ENCODE peak calls at places on chromosomes 7 and 10, in ten cellular contexts. C is body of pancreas, O is right atrium auricular region, H is WERI-Rb-1, N is hepatocyte, F is pancreas, W is tibial artery, Y is psoas muscle, E is gastrocnemius medialis, B is astrocyte. A is an unnamed sample.

GRCh38 chr7:116242759-116243158 is 32.4 kb downstream of the TES start:
- DNase-seq in C (no peak), O (no peak), H (no peak), N (no peak), F (no peak), W (no peak), Y (no peak), E (no peak), B (no peak), A (no peak)

GRCh38 chr7:47301078-47301477 is 280.8 kb downstream of the TNS3 start:
- DNase-seq in C (no peak), O (peak; percentile 32), H (no peak), N (no peak), F (no peak), W (no peak), Y (no peak), E (no peak), B (no peak), A (peak; percentile 49)

GRCh38 chr10:110175406-110175805 is 32.0 kb upstream of the MXI1 start:
- DNase-seq in C (no peak), O (no peak), H (no peak), N (no peak), F (no peak), W (no peak), Y (no peak), E (no peak), B (peak; percentile 28), A (no peak)

GRCh38 chr10:69991151-69991550 is 61.5 kb upstream of the MACROH2A2 start:
- DNase-seq in C (no peak), O (no peak), H (no peak), N (no peak), F (no peak), W (no peak), Y (no peak), E (no peak), B (no peak), A (no peak)

GRCh38 chr10:35355971-35356724 is 19.8 kb downstream of the CCNY start:
- DNase-seq in C (no peak), O (no peak), H (no peak), N (no peak), F (no peak), W (no peak), Y (no peak), E (no peak), B (peak; percentile 20), A (no peak)

GRCh38 chr7:132618956-132619305 is 42.7 kb upstream of the PLXNA4 start:
- DNase-seq in C (no peak), O (no peak), H (no peak), N (no peak), F (no peak), W (no peak), Y (no peak), E (no peak), B (peak; percentile 69), A (no peak)

GRCh38 chr10:3406556-3406955 is 234.0 kb upstream of the PITRM1 start:
- DNase-seq in C (no peak), O (no peak), H (no peak), N (no peak), F (no peak), W (no peak), Y (no peak), E (no peak), B (no peak), A (no peak)

GRCh38 chr10:127977368-127978009 is 70.6 kb downstream of the PTPRE start:
- DNase-seq in C (peak; percentile 53), O (peak; percentile 83), H (peak; percentile 64), N (no peak), F (peak; percentile 38), W (peak; percentile 70), Y (peak; percentile 91), E (peak; percentile 45), B (peak; percentile 84), A (peak; percentile 83)

GRCh38 chr7:75639893-75640600 is 98.7 kb downstream of the HIP1 start:
- DNase-seq in C (no peak), O (no peak), H (peak; percentile 76), N (no peak), F (no peak), W (no peak), Y (no peak), E (no peak), B (no peak), A (no peak)

GRCh38 chr10:15401382-15401781 is 30.3 kb upstream of the FAM171A1 start:
- DNase-seq in C (no peak), O (no peak), H (no peak), N (no peak), F (no peak), W (no peak), Y (no peak), E (no peak), B (no peak), A (no peak)

GRCh38 chr10:49325916-49326783 is 27.2 kb downstream of the C10orf71 start:
- DNase-seq in C (no peak), O (peak; percentile 50), H (no peak), N (no peak), F (no peak), W (no peak), Y (no peak), E (no peak), B (no peak), A (peak; percentile 69)

GRCh38 chr10:60524541-60524940 is 134.9 kb upstream of the ANK3 start:
- DNase-seq in C (no peak), O (no peak), H (no peak), N (no peak), F (no peak), W (no peak), Y (no peak), E (no peak), B (peak; percentile 95), A (no peak)

DNA sequence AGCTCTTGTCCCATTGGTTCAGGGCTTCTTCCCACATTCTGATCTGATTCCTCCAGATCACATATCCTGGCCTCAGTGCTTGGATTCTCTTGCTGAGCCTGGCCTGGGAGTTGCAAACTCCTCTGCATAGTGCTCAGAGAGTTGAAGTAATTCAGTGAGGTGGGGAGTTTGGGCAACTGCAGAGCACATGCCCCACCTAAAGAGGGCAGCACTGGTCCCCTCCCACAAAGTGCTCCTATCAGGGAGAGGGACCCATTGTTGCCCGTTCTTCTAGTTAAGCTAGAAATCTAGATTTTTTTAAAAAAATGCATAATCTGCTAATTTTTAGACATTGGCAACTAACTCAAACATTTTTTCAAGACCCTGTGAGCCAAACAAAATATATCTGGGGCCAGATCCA is 45.1 kb downstream of the CHN2 start:
- DNase-seq in C (no peak), O (no peak), H (no peak), N (no peak), F (no peak), W (no peak), Y (no peak), E (no peak), B (no peak), A (no peak)
- H3K27ac ChIP-seq in C (no peak overlapping the region), O (no peak overlapping the region), H (no peak overlapping the region), N (no peak overlapping the region), F (no peak overlapping the region), W (no peak overlapping the region), Y (no peak overlapping the region), E (no peak overlapping the region), B (no peak overlapping the region), A (no peak overlapping the region)

DNA sequence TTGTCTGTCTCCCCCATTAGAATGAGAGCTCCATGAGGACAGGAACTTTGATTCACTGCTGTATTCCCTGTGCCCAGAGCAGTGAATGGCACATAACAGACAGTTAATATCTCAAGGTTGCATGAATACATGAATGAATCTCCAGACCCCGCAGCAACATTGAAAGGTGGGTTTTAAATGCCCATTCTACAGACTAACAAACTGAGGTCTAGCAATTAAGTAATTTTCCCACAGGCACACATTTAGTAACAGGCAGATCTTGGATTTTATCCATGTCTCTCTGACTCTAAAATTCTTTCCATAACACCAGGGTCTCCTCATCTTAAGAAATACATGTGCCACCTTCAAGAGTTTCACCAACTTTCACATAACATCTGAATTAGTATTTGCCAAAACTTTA is 104.7 kb upstream of the ARID5B start:
- DNase-seq in C (no peak), O (no peak), H (no peak), N (no peak), F (no peak), W (no peak), Y (no peak), E (no peak), B (no peak), A (no peak)
- TF ChIP-seq CTCF in C (no peak), O (no peak), H (no peak), N (no peak), F (no peak), W (no peak), Y (no peak), E (no peak), B (no peak), A (no peak)

GRCh38 chr7:45920543-45921380 is at the start of gene IGFBP3:
- DNase-seq in C (peak; percentile 62), O (no peak), H (peak; percentile 41), N (peak; percentile 84), F (peak; percentile 68), W (peak; percentile 44), Y (peak; percentile 63), E (no peak), B (peak; percentile 64), A (no peak)

GRCh38 chr7:45918556-45918955 is 2.5 kb downstream of the IGFBP3 start:
- DNase-seq in C (no peak), O (no peak), H (no peak), N (no peak), F (no peak), W (no peak), Y (no peak), E (no peak), B (no peak), A (no peak)

GRCh38 chr7:45919231-45919825 is 1.7 kb downstream of the IGFBP3 start:
- DNase-seq in C (no peak), O (peak; percentile 49), H (no peak), N (no peak), F (no peak), W (no peak), Y (no peak), E (no peak), B (no peak), A (no peak)

GRCh38 chr7:45921381-45921698 is 268 bp upstream of the IGFBP3 start:
- DNase-seq in C (no peak), O (no peak), H (no peak), N (no peak), F (no peak), W (no peak), Y (no peak), E (no peak), B (no peak), A (no peak)

DNA sequence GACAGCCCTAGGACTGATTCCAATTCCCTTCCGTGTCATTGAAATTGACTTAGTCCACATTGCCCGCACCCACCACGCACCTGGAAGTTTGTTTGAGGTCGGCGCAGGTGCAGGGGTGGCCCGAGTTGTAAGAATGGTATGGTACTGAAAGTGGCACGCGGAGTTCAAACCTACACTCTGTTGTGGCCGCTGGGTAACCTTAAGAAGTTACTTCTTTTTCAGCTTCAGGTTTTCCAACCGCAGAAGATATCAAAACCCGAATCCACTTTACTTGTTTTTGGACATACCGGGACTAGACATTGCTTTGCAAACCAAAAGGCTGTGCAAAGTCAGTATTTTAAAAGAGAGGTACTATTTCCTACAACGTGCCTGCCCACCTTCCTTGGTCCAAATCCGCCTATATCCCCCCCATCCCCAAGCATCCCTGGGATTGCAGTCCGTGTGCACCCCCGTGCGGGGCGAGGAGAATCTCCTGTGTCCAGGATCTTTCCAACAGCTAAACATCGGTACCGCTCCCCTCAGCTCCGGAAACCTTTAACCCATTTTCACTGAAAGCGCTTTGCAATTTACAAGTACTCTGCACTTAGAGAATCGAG is 1.0 kb downstream of the IGFBP3 start:
- DNase-seq in C (no peak), O (no peak), H (no peak), N (no peak), F (no peak), W (no peak), Y (no peak), E (no peak), B (peak; percentile 6), A (no peak)
- H3K27ac ChIP-seq in C (no peak overlapping the region), O (peak overlapping the region; percentile 35), H (no peak overlapping the region), N (no peak overlapping the region), F (no peak overlapping the region), W (peak overlapping the region; percentile 73), Y (no peak overlapping the region), E (no peak overlapping the region), B (no peak overlapping the region), A (peak overlapping the region; percentile 25)

GRCh38 chr7:69335331-69335730 is 262.9 kb upstream of the AUTS2 start:
- DNase-seq in C (no peak), O (no peak), H (no peak), N (no peak), F (no peak), W (no peak), Y (no peak), E (no peak), B (no peak), A (no peak)
- TF ChIP-seq CTCF in C (no peak), O (no peak), H (no peak), N (no peak), F (no peak), W (no peak), Y (no peak), E (no peak), B (no peak), A (no peak)